ENCODE peak calls at places on chromosomes 6 and 20, in nine cellular contexts. N is RPMI7951; S is T-cell; K is hippocampal formation; H is stimulated activated CD8-positive, alpha-beta memory T cell treated with anti-CD3 and anti-CD28 coated beads, Interleukin-2, amount 100 ng/mL, for 1 hour; R is C1 segment of cervical spinal cord; A is brain pericyte; G is stimulated activated CD4-positive, alpha-beta T cell treated with anti-CD3 and anti-CD28 coated beads, TNF-alpha, amount 100 ng/mL, for 48 hours; X is GDM1. U is an unnamed sample.

GRCh38 chr20:25061821-25062530 is 4.0 kb upstream of the ACSS1 start:
- DNase-seq in R (no peak), A (no peak), K (no peak), G (no peak), N (no peak), H (no peak), X (no peak), S (no peak), U (no peak)

GRCh38 chr6:141403827-141404226 is 728.9 kb upstream of the GJE1 start:
- DNase-seq in N (peak), R (no peak), K (no peak), H (no peak), A (no peak), S (no peak), X (no peak), G (no peak), U (no peak)

GRCh38 chr20:44785768-44786167 is 24.6 kb downstream of the RIMS4 start:
- DNase-seq in K (no peak), R (no peak), H (no peak), N (peak), G (no peak), X (no peak), A (no peak), S (no peak), U (no peak)

GRCh38 chr6:76134651-76135050 is 62.2 kb upstream of the IMPG1 start:
- DNase-seq in A (no peak), X (no peak), R (no peak), N (no peak), K (no peak), S (no peak), H (no peak), G (no peak), U (no peak)

GRCh38 chr20:37328149-37328945 is 17.6 kb upstream of the SRC start:
- DNase-seq in X (no peak), H (no peak), K (no peak), S (no peak), G (no peak), N (no peak), A (no peak), R (no peak), U (no peak)

GRCh38 chr6:115766745-115767462 is 293.8 kb downstream of the FRK start:
- DNase-seq in X (no peak), N (peak), S (no peak), K (no peak), G (no peak), A (no peak), H (no peak), R (no peak), U (no peak)

GRCh38 chr6:128519132-128519930 is 1.1 kb downstream of the PTPRK start:
- DNase-seq in A (no peak), K (peak), G (no peak), S (peak), H (peak), N (peak), X (no peak), R (no peak), U (no peak)

GRCh38 chr20:37389844-37390275 is 43.9 kb downstream of the SRC start:
- DNase-seq in R (no peak), X (no peak), G (no peak), N (no peak), S (no peak), H (no peak), A (no peak), K (no peak), U (no peak)

GRCh38 chr6:27839303-27840081 is 72.7 kb downstream of the OR2B2 start:
- DNase-seq in G (no peak), R (no peak), H (no peak), X (peak), K (no peak), S (peak), N (peak), A (no peak), U (no peak)

GRCh38 chr20:18666803-18667460 is 79.1 kb downstream of the DTD1 start:
- DNase-seq in X (no peak), S (no peak), G (no peak), N (no peak), R (no peak), K (no peak), H (no peak), A (no peak), U (no peak)

GRCh38 chr6:1580109-1580508 is 29.6 kb upstream of the FOXC1 start:
- DNase-seq in R (no peak), S (no peak), X (no peak), N (no peak), G (no peak), A (no peak), H (no peak), K (no peak), U (no peak)

GRCh38 chr6:27135087-27135657 is 112.3 kb upstream of the PRSS16 start:
- DNase-seq in S (no peak), H (no peak), K (no peak), N (no peak), A (no peak), R (no peak), G (no peak), X (no peak), U (no peak)

GRCh38 chr6:55174211-55175013 is at the start of gene HCRTR2:
- DNase-seq in A (no peak), X (no peak), H (no peak), S (no peak), G (no peak), R (no peak), N (no peak), K (no peak), U (no peak)

GRCh38 chr20:10823585-10823984 is 149.8 kb upstream of the JAG1 start:
- DNase-seq in K (no peak), A (no peak), S (no peak), N (no peak), G (no peak), X (no peak), H (no peak), R (no peak), U (no peak)

GRCh38 chr20:46731770-46732169 is 22.3 kb downstream of the SLC2A10 start:
- DNase-seq in G (no peak), A (no peak), K (no peak), R (no peak), N (no peak), H (no peak), X (no peak), S (no peak), U (no peak)

GRCh38 chr6:131654326-131654725 is 17.2 kb downstream of the ENPP3 start:
- DNase-seq in X (no peak), H (no peak), R (no peak), N (peak), G (no peak), S (no peak), A (no peak), K (no peak), U (no peak)

GRCh38 chr6:35081426-35081851 is 59.7 kb downstream of the TCP11 start:
- DNase-seq in N (no peak), X (peak), S (no peak), A (peak), H (no peak), K (no peak), R (no peak), G (no peak), U (no peak)

GRCh38 chr6:13420269-13420668 is 67.1 kb downstream of the GFOD1 start:
- DNase-seq in N (no peak), H (no peak), A (no peak), S (no peak), R (no peak), G (no peak), K (no peak), X (no peak), U (no peak)

GRCh38 chr20:31543966-31544598 is 29.8 kb downstream of the HM13 start:
- DNase-seq in N (peak), A (peak), H (no peak), G (no peak), K (no peak), S (no peak), X (no peak), R (no peak), U (no peak)

GRCh38 chr6:28657756-28658465 is 132.2 kb downstream of the GPX5 start:
- DNase-seq in K (peak), R (no peak), X (peak), S (peak), H (no peak), A (no peak), G (peak), N (peak), U (no peak)

GRCh38 chr20:24742989-24743388 is 206.1 kb upstream of the CST7 start:
- DNase-seq in N (no peak), S (no peak), A (no peak), H (no peak), K (no peak), R (no peak), G (no peak), X (no peak), U (no peak)

GRCh38 chr6:36272234-36272633 is 2.4 kb downstream of the PNPLA1 start:
- DNase-seq in A (no peak), G (no peak), R (no peak), H (no peak), N (no peak), X (no peak), K (no peak), S (no peak), U (no peak)

GRCh38 chr20:55793986-55794385 is 211.3 kb downstream of the CBLN4 start:
- DNase-seq in H (no peak), R (no peak), K (no peak), S (no peak), A (no peak), X (no peak), N (no peak), G (no peak), U (no peak)

GRCh38 chr6:21200056-21200870 is 393.3 kb upstream of the SOX4 start:
- DNase-seq in H (no peak), N (peak), R (no peak), A (no peak), K (no peak), S (no peak), G (no peak), X (no peak), U (no peak)

GRCh38 chr20:50029697-50030428 is 47.1 kb downstream of the SNAI1 start:
- DNase-seq in N (peak), G (no peak), K (no peak), H (no peak), X (no peak), S (no peak), R (no peak), A (peak), U (no peak)

GRCh38 chr6:112372213-112372806 is 25.2 kb downstream of the RFPL4B start:
- DNase-seq in N (peak), K (no peak), S (no peak), R (no peak), G (no peak), X (no peak), A (no peak), H (no peak), U (no peak)

GRCh38 chr6:106470316-106470715 is 109.8 kb downstream of the CRYBG1 start:
- DNase-seq in N (no peak), G (no peak), A (no peak), H (no peak), S (no peak), K (no peak), X (no peak), R (no peak), U (no peak)

GRCh38 chr6:132068766-132069165 is 117.6 kb upstream of the CCN2 start:
- DNase-seq in N (no peak), H (no peak), G (no peak), K (no peak), S (no peak), X (no peak), R (no peak), A (no peak), U (no peak)

GRCh38 chr20:63481503-63481902 is 9.0 kb upstream of the KCNQ2 start:
- DNase-seq in N (no peak), S (no peak), H (no peak), G (no peak), X (no peak), R (no peak), K (no peak), A (no peak), U (no peak)

GRCh38 chr20:4052139-4052480 is 36.8 kb upstream of the RNF24 start:
- DNase-seq in G (no peak), N (no peak), S (no peak), A (no peak), K (no peak), H (no peak), X (no peak), R (no peak), U (no peak)

GRCh38 chr6:168641455-168641854 is 200.5 kb downstream of the SMOC2 start:
- DNase-seq in S (no peak), N (no peak), A (no peak), H (no peak), G (no peak), R (no peak), K (no peak), X (no peak), U (no peak)

U was measured in GM18507.